ENCODE peak calls at places on chromosomes 1 and 21, in four cellular contexts. V is endothelial cell, H is left cardiac atrium, T is WERI-Rb-1. O is an unnamed sample.

GRCh38 chr21:46111857-46112730 is 14.2 kb downstream of the COL6A2 start:
- DNase-seq in H (peak), T (no peak), V (peak), O (no peak)

GRCh38 chr1:154304664-154305337 is 16.1 kb upstream of the AQP10 start:
- DNase-seq in T (no peak), H (no peak), V (no peak), O (no peak)

GRCh38 chr1:3762151-3762872 is 10.1 kb downstream of the CCDC27 start:
- DNase-seq in T (no peak), H (no peak), V (no peak), O (no peak)

GRCh38 chr1:210360852-210361477 is 32.3 kb downstream of the HHAT start:
- DNase-seq in T (no peak), V (no peak), H (no peak), O (no peak)

GRCh38 chr21:45018131-45019075 is 56.0 kb upstream of the ADARB1 start:
- DNase-seq in T (no peak), V (no peak), H (peak), O (no peak)

GRCh38 chr1:54866801-54867716 is 19.9 kb downstream of the DHCR24 start:
- DNase-seq in T (no peak), H (no peak), V (no peak), O (no peak)

GRCh38 chr1:144101397-144102050 is 129.7 kb upstream of the FAM72C start:
- DNase-seq in H (peak), T (peak), V (peak), O (no peak)

GRCh38 chr1:165443539-165444289 is 1.2 kb downstream of the RXRG start:
- DNase-seq in H (no peak), V (no peak), T (peak), O (no peak)

GRCh38 chr1:153490272-153491051 is 30.0 kb upstream of the S100A7 start:
- DNase-seq in T (peak), V (no peak), H (peak), O (no peak)

GRCh38 chr1:154960446-154961136 is 991 bp downstream of the PYGO2 start:
- DNase-seq in H (no peak), V (no peak), T (no peak), O (no peak)

GRCh38 chr1:13730751-13731482 is 30.9 kb downstream of the PRDM2 start:
- DNase-seq in V (no peak), T (peak), H (peak), O (peak)

GRCh38 chr1:196063307-196063706 is 544.9 kb downstream of the KCNT2 start:
- DNase-seq in V (no peak), T (no peak), H (no peak), O (no peak)

GRCh38 chr1:208540724-208541123 is 296.5 kb upstream of the PLXNA2 start:
- DNase-seq in T (no peak), V (no peak), H (no peak), O (no peak)

GRCh38 chr1:165073402-165074007 is 283.0 kb downstream of the LMX1A start:
- DNase-seq in T (peak), H (no peak), V (peak), O (peak)

GRCh38 chr21:44286086-44286715 is 525 bp downstream of the AIRE start:
- DNase-seq in V (no peak), T (no peak), H (peak), O (no peak)

GRCh38 chr1:43238991-43239469 is 30.8 kb upstream of the TMEM125 start:
- DNase-seq in V (no peak), T (no peak), H (peak), O (no peak)

GRCh38 chr1:205767248-205767647 is 8.0 kb downstream of the RAB29 start:
- DNase-seq in H (no peak), V (no peak), T (no peak), O (no peak)

GRCh38 chr21:45835301-45836267 is 146.0 kb upstream of the COL6A1 start:
- DNase-seq in T (no peak), H (no peak), V (no peak), O (no peak)

GRCh38 chr1:228749765-228750164 is 14.5 kb downstream of the RHOU start:
- DNase-seq in H (no peak), V (no peak), T (no peak), O (no peak)

GRCh38 chr1:165444897-165445370 is at the start of gene RXRG:
- DNase-seq in V (peak), H (peak), T (peak), O (no peak)

GRCh38 chr1:6205849-6206845 is at the start of gene RNF207:
- DNase-seq in H (peak), V (peak), T (no peak), O (peak)

GRCh38 chr1:80656628-80657019 is 1144.1 kb upstream of the ADGRL2 start:
- DNase-seq in T (no peak), H (no peak), V (no peak), O (no peak)

GRCh38 chr1:114901739-114902255 is 47.1 kb downstream of the SYCP1 start:
- DNase-seq in T (no peak), H (peak), V (no peak), O (no peak)

GRCh38 chr1:180372728-180373127 is 129.6 kb downstream of the ACBD6 start:
- DNase-seq in V (no peak), H (no peak), T (peak), O (no peak)

GRCh38 chr1:93680121-93681094 is 1.2 kb downstream of the BCAR3 start:
- DNase-seq in T (peak), H (peak), V (peak), O (no peak)

GRCh38 chr1:94345148-94345721 is 73.0 kb upstream of the ABCD3 start:
- DNase-seq in T (no peak), H (no peak), V (no peak), O (no peak)

GRCh38 chr1:79885101-79885500 is 878.6 kb upstream of the ADGRL4 start:
- DNase-seq in T (no peak), V (no peak), H (no peak), O (no peak)